ENCODE peak calls at places on chromosome 18, in seven cellular contexts. T is coronary artery, S is NB4, Y is GM10248, D is K562, A is PC-3, J is AG09319. W is an unnamed sample.

GRCh38 chr18:47800192-47800591 is 130.3 kb downstream of the SMAD2 start:
- DNase-seq in T (no peak), S (no peak), Y (no peak), D (no peak), A (no peak), J (no peak), W (no peak)

GRCh38 chr18:43271593-43272432 is 5.5 kb downstream of the SYT4 start:
- DNase-seq in T (no peak), S (peak), Y (peak), D (peak), A (peak), J (peak), W (peak)

GRCh38 chr18:51767293-51767692 is 569.8 kb upstream of the MEX3C start:
- DNase-seq in T (no peak), S (no peak), Y (peak), D (no peak), A (no peak), J (no peak), W (peak)

GRCh38 chr18:37429768-37430167 is 135.8 kb downstream of the CELF4 start:
- DNase-seq in T (no peak), S (peak), Y (no peak), D (peak), A (no peak), J (no peak), W (no peak)

GRCh38 chr18:26225022-26225693 is 1.1 kb upstream of the TAF4B start:
- DNase-seq in T (no peak), S (no peak), Y (no peak), D (no peak), A (no peak), J (no peak), W (no peak)

GRCh38 chr18:69631281-69631680 is 230.6 kb downstream of the DOK6 start:
- DNase-seq in T (no peak), S (no peak), Y (no peak), D (no peak), A (no peak), J (no peak), W (no peak)

GRCh38 chr18:39647627-39648502 is 2082.3 kb upstream of the CELF4 start:
- DNase-seq in T (no peak), S (no peak), Y (no peak), D (no peak), A (peak), J (peak), W (no peak)

GRCh38 chr18:32139835-32140283 is 48.2 kb downstream of the RNF138 start:
- DNase-seq in T (no peak), S (no peak), Y (no peak), D (no peak), A (no peak), J (no peak), W (no peak)

GRCh38 chr18:67104700-67105284 is 411.7 kb downstream of the DSEL start:
- DNase-seq in T (no peak), S (peak), Y (peak), D (peak), A (peak), J (peak), W (no peak)

GRCh38 chr18:78782951-78783563 is 196.6 kb upstream of the SALL3 start:
- DNase-seq in T (no peak), S (no peak), Y (no peak), D (no peak), A (no peak), J (no peak), W (no peak)
- TF ChIP-seq CTCF in T (no peak), S (no peak), Y (no peak), D (no peak), A (no peak), J (no peak), W (no peak)

DNA sequence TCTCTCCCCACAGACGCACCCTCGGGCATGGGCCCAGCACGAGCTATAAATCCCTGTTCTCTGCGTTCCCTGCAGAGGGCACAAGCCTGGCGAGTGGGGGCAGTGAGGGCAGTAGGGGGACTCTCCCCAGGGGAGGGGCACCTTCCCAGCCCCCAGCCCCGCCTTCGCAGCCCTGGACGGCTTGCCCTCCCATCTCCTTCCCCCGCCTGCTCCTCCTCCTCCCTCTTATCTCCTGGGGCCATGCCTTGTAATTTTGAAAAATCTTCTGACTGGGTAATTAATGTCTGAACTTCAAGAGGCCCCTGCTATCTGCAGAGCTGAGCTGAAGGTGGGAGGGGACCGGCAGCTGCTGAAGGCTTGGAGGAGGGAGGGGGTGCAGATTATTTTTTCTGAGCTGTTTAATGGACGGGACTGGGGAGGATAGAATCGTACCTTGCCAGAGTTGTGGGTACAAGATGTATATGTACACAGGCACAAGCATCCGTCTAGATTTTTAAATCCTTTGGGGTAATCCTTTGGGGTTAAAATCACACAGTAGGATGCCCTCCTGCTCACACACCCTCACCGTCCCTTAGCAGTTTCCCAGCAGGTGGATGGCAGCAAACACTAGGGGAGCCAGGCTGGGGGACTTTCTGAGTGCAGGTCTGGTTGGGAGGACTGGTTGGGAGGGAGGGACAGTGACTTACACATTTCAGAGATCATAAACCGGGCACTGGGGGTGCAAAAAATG is 121.9 kb downstream of the SMAD7 start:
- DNase-seq in T (peak), S (no peak), Y (no peak), D (peak), A (no peak), J (no peak), W (no peak)
- TF ChIP-seq CTCF in T (no peak), S (no peak), Y (no peak), D (no peak), A (no peak), J (no peak), W (no peak)

DNA sequence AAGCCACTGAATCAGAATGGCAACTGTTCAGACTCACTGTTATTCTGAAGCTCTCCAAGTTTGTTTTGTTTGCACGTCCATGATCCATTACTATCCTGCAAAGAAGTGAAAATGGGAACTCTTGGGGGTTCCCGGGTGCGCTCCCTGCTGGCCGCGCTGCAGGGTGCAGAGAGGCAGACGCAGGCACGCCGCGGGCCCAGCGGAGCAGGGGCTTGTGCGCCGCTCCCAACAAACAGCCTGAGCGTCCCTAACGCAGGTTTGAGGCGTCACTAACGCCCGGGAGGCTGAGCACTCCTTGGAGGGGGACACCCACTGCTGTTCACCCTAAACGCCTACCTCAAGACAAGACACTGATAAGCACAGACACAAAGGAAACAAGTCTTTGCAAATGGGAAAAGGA is 14.3 kb upstream of the PIEZO2 start:
- DNase-seq in T (no peak), S (peak), Y (peak), D (no peak), A (no peak), J (no peak), W (no peak)
- TF ChIP-seq CTCF in T (no peak), S (peak), Y (peak), D (peak), A (peak), J (no peak), W (peak)

GRCh38 chr18:63422087-63422861 is at the start of gene VPS4B:
- DNase-seq in T (peak), S (peak), Y (peak), D (peak), A (peak), J (peak), W (peak)
- TF ChIP-seq CTCF in T (no peak), S (no peak), Y (no peak), D (no peak), A (no peak), J (no peak), W (no peak)

DNA sequence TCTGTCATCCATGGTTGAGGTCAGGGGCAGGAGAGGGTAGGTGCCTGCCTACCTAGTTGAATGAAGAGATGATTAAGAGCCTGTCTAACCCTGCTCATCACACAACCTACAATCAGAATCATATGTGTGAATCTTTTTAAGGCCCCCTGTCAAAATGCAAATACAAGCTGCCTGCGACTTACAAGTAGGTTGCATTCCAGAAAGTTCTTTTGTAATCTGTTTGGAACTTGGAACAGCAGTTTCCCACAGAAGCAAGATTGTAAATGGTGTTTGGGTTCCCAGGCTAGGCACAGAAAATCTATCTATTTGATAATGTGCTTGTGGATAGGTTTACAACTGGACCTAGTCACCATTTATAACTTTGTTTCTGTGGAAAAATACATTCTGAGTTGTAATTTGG is 4.4 kb downstream of the LIPG start:
- DNase-seq in T (no peak), S (no peak), Y (no peak), D (no peak), A (no peak), J (no peak), W (no peak)
- TF ChIP-seq CTCF in T (no peak), S (no peak), Y (no peak), D (no peak), A (no peak), J (no peak), W (no peak)